ENCODE peak calls at places on chromosomes 12 and 14, in eight cellular contexts. One of them, this sample, is unnamed.

GRCh38 chr12:25186788-25187397 is 8.1 kb downstream of the DNAI7 start:
- DNase-seq in stomach: no peak
- DNase-seq in GM12892: no peak
- DNase-seq in GM23338: no peak
- DNase-seq in vagina: no peak
- DNase-seq in prostate gland: no peak
- DNase-seq in transverse colon: no peak
- DNase-seq in endothelial cell of umbilical vein: no peak
- DNase-seq in this sample: no peak

GRCh38 chr12:130764475-130765185 is 48.5 kb upstream of the RIMBP2 start:
- DNase-seq in stomach: no peak
- DNase-seq in GM12892: no peak
- DNase-seq in GM23338: no peak
- DNase-seq in vagina: no peak
- DNase-seq in prostate gland: no peak
- DNase-seq in transverse colon: no peak
- DNase-seq in endothelial cell of umbilical vein: peak
- DNase-seq in this sample: peak

GRCh38 chr14:104373055-104373854 is 206.3 kb upstream of the C14orf180 start:
- DNase-seq in stomach: no peak
- DNase-seq in GM12892: no peak
- DNase-seq in GM23338: no peak
- DNase-seq in vagina: no peak
- DNase-seq in prostate gland: no peak
- DNase-seq in transverse colon: no peak
- DNase-seq in endothelial cell of umbilical vein: no peak
- DNase-seq in this sample: no peak

GRCh38 chr14:54329082-54329695 is 67.6 kb upstream of the CDKN3 start:
- DNase-seq in stomach: peak
- DNase-seq in GM12892: no peak
- DNase-seq in GM23338: peak
- DNase-seq in vagina: no peak
- DNase-seq in prostate gland: no peak
- DNase-seq in transverse colon: peak
- DNase-seq in endothelial cell of umbilical vein: peak
- DNase-seq in this sample: no peak

GRCh38 chr12:80226576-80226975 is 127.2 kb downstream of the OTOGL start:
- DNase-seq in stomach: no peak
- DNase-seq in GM12892: no peak
- DNase-seq in GM23338: no peak
- DNase-seq in vagina: no peak
- DNase-seq in prostate gland: no peak
- DNase-seq in transverse colon: no peak
- DNase-seq in endothelial cell of umbilical vein: peak
- DNase-seq in this sample: no peak

GRCh38 chr14:105022276-105022670 is 1.4 kb upstream of the CDCA4 start:
- DNase-seq in stomach: no peak
- DNase-seq in GM12892: no peak
- DNase-seq in GM23338: no peak
- DNase-seq in vagina: no peak
- DNase-seq in prostate gland: no peak
- DNase-seq in transverse colon: no peak
- DNase-seq in endothelial cell of umbilical vein: no peak
- DNase-seq in this sample: no peak

GRCh38 chr12:26056335-26056734 is 68.5 kb downstream of the BHLHE41 start:
- DNase-seq in stomach: peak
- DNase-seq in GM12892: no peak
- DNase-seq in GM23338: no peak
- DNase-seq in vagina: no peak
- DNase-seq in prostate gland: peak
- DNase-seq in transverse colon: no peak
- DNase-seq in endothelial cell of umbilical vein: peak
- DNase-seq in this sample: no peak

GRCh38 chr12:27780612-27781408 is 774 bp upstream of the MANSC4 start:
- DNase-seq in stomach: peak
- DNase-seq in GM12892: peak
- DNase-seq in GM23338: peak
- DNase-seq in vagina: peak
- DNase-seq in prostate gland: peak
- DNase-seq in transverse colon: peak
- DNase-seq in endothelial cell of umbilical vein: peak
- DNase-seq in this sample: peak

GRCh38 chr12:71157601-71158233 is at the start of gene TSPAN8:
- DNase-seq in stomach: peak
- DNase-seq in GM12892: no peak
- DNase-seq in GM23338: no peak
- DNase-seq in vagina: no peak
- DNase-seq in prostate gland: peak
- DNase-seq in transverse colon: peak
- DNase-seq in endothelial cell of umbilical vein: peak
- DNase-seq in this sample: no peak

GRCh38 chr12:96365604-96366230 is 34.5 kb downstream of the CDK17 start:
- DNase-seq in stomach: no peak
- DNase-seq in GM12892: no peak
- DNase-seq in GM23338: no peak
- DNase-seq in vagina: no peak
- DNase-seq in prostate gland: no peak
- DNase-seq in transverse colon: no peak
- DNase-seq in endothelial cell of umbilical vein: no peak
- DNase-seq in this sample: no peak

GRCh38 chr12:62900686-62901272 is 34.2 kb downstream of the PPM1H start:
- DNase-seq in stomach: no peak
- DNase-seq in GM12892: no peak
- DNase-seq in GM23338: no peak
- DNase-seq in vagina: no peak
- DNase-seq in prostate gland: peak
- DNase-seq in transverse colon: no peak
- DNase-seq in endothelial cell of umbilical vein: no peak
- DNase-seq in this sample: no peak

GRCh38 chr12:22282283-22282682 is 52.2 kb downstream of the ST8SIA1 start:
- DNase-seq in stomach: no peak
- DNase-seq in GM12892: no peak
- DNase-seq in GM23338: no peak
- DNase-seq in vagina: no peak
- DNase-seq in prostate gland: no peak
- DNase-seq in transverse colon: no peak
- DNase-seq in endothelial cell of umbilical vein: peak
- DNase-seq in this sample: no peak

GRCh38 chr12:131432532-131433260 is 278.2 kb upstream of the SFSWAP start:
- DNase-seq in stomach: peak
- DNase-seq in GM12892: peak
- DNase-seq in GM23338: no peak
- DNase-seq in vagina: no peak
- DNase-seq in prostate gland: no peak
- DNase-seq in transverse colon: no peak
- DNase-seq in endothelial cell of umbilical vein: no peak
- DNase-seq in this sample: peak

GRCh38 chr14:104664107-104664506 is 25.3 kb upstream of the INF2 start:
- DNase-seq in stomach: no peak
- DNase-seq in GM12892: no peak
- DNase-seq in GM23338: no peak
- DNase-seq in vagina: no peak
- DNase-seq in prostate gland: no peak
- DNase-seq in transverse colon: no peak
- DNase-seq in endothelial cell of umbilical vein: no peak
- DNase-seq in this sample: no peak

GRCh38 chr12:129467749-129468148 is 436.1 kb downstream of the TMEM132D start:
- DNase-seq in stomach: no peak
- DNase-seq in GM12892: no peak
- DNase-seq in GM23338: no peak
- DNase-seq in vagina: no peak
- DNase-seq in prostate gland: no peak
- DNase-seq in transverse colon: no peak
- DNase-seq in endothelial cell of umbilical vein: no peak
- DNase-seq in this sample: no peak

GRCh38 chr14:72605096-72605920 is 288.6 kb downstream of the DPF3 start:
- DNase-seq in stomach: no peak
- DNase-seq in GM12892: no peak
- DNase-seq in GM23338: no peak
- DNase-seq in vagina: peak
- DNase-seq in prostate gland: no peak
- DNase-seq in transverse colon: no peak
- DNase-seq in endothelial cell of umbilical vein: no peak
- DNase-seq in this sample: no peak

DNA sequence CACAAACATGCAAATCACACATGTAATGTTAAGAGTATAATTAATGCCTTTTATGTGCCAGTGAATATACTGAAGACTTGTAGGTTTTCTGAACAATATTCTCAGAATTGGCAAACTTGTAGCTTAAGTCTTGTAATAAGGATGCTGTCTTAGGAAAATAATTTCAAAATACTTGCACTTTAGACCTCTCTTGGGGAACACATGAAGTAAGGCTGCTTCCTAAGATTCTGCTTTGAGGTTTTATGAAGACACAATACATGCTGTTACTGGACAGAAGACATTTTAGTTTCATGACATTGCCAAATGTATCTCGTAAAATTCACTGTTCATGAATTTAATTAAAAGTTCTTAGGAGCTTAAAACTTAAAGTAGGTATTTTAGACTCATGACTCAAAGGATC is 80.6 kb downstream of the RAD51B start:
- DNase-seq in stomach: no peak
- DNase-seq in GM12892: no peak
- DNase-seq in GM23338: no peak
- DNase-seq in vagina: no peak
- DNase-seq in prostate gland: no peak
- DNase-seq in transverse colon: no peak
- DNase-seq in endothelial cell of umbilical vein: no peak
- DNase-seq in this sample: no peak
- TF ChIP-seq POLR2AphosphoS5 in stomach: no peak
- TF ChIP-seq POLR2AphosphoS5 in GM12892: no peak
- TF ChIP-seq POLR2AphosphoS5 in GM23338: no peak
- TF ChIP-seq POLR2AphosphoS5 in vagina: no peak
- TF ChIP-seq POLR2AphosphoS5 in prostate gland: no peak
- TF ChIP-seq POLR2AphosphoS5 in transverse colon: no peak
- TF ChIP-seq POLR2AphosphoS5 in endothelial cell of umbilical vein: no peak
- TF ChIP-seq POLR2AphosphoS5 in this sample: no peak

GRCh38 chr14:76203086-76204001 is 51.6 kb downstream of the GPATCH2L start:
- DNase-seq in stomach: no peak
- DNase-seq in GM12892: no peak
- DNase-seq in GM23338: no peak
- DNase-seq in vagina: peak
- DNase-seq in prostate gland: no peak
- DNase-seq in transverse colon: no peak
- DNase-seq in endothelial cell of umbilical vein: peak
- DNase-seq in this sample: peak
- TF ChIP-seq POLR2AphosphoS5 in stomach: no peak
- TF ChIP-seq POLR2AphosphoS5 in GM12892: peak
- TF ChIP-seq POLR2AphosphoS5 in GM23338: no peak
- TF ChIP-seq POLR2AphosphoS5 in vagina: no peak
- TF ChIP-seq POLR2AphosphoS5 in prostate gland: no peak
- TF ChIP-seq POLR2AphosphoS5 in transverse colon: no peak
- TF ChIP-seq POLR2AphosphoS5 in endothelial cell of umbilical vein: no peak
- TF ChIP-seq POLR2AphosphoS5 in this sample: no peak

GRCh38 chr12:121196902-121197301 is 13.0 kb upstream of the P2RX4 start:
- DNase-seq in stomach: no peak
- DNase-seq in GM12892: no peak
- DNase-seq in GM23338: no peak
- DNase-seq in vagina: no peak
- DNase-seq in prostate gland: no peak
- DNase-seq in transverse colon: no peak
- DNase-seq in endothelial cell of umbilical vein: peak
- DNase-seq in this sample: no peak
- TF ChIP-seq POLR2AphosphoS5 in stomach: no peak
- TF ChIP-seq POLR2AphosphoS5 in GM12892: no peak
- TF ChIP-seq POLR2AphosphoS5 in GM23338: no peak
- TF ChIP-seq POLR2AphosphoS5 in vagina: no peak
- TF ChIP-seq POLR2AphosphoS5 in prostate gland: no peak
- TF ChIP-seq POLR2AphosphoS5 in transverse colon: no peak
- TF ChIP-seq POLR2AphosphoS5 in endothelial cell of umbilical vein: no peak
- TF ChIP-seq POLR2AphosphoS5 in this sample: no peak

GRCh38 chr12:104190151-104190550 is 25.4 kb upstream of the TXNRD1 start:
- DNase-seq in stomach: no peak
- DNase-seq in GM12892: no peak
- DNase-seq in GM23338: no peak
- DNase-seq in vagina: no peak
- DNase-seq in prostate gland: no peak
- DNase-seq in transverse colon: no peak
- DNase-seq in endothelial cell of umbilical vein: no peak
- DNase-seq in this sample: no peak
- TF ChIP-seq POLR2AphosphoS5 in stomach: no peak
- TF ChIP-seq POLR2AphosphoS5 in GM12892: no peak
- TF ChIP-seq POLR2AphosphoS5 in GM23338: no peak
- TF ChIP-seq POLR2AphosphoS5 in vagina: no peak
- TF ChIP-seq POLR2AphosphoS5 in prostate gland: no peak
- TF ChIP-seq POLR2AphosphoS5 in transverse colon: no peak
- TF ChIP-seq POLR2AphosphoS5 in endothelial cell of umbilical vein: no peak
- TF ChIP-seq POLR2AphosphoS5 in this sample: no peak

DNA sequence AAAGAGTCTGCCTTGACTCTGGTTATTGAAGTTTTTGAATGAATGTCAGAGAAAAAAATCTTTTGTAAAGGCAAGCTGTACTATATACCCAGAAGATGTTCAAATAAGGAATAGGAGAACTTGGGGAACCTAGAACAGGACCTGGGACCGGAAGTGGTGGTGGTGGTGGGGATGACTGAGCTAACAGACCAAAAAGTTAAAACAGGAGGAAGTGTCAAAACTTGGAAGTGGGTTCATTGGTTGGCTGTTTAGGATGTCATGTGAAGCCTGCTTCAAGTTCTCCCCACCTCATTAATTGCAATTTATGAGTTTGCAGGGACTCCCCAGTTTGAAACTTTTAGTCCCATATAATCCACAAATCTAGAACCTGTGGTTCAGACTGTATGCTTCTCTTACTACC is 26.2 kb downstream of the PLXNC1 start:
- DNase-seq in stomach: no peak
- DNase-seq in GM12892: no peak
- DNase-seq in GM23338: no peak
- DNase-seq in vagina: no peak
- DNase-seq in prostate gland: no peak
- DNase-seq in transverse colon: peak
- DNase-seq in endothelial cell of umbilical vein: no peak
- DNase-seq in this sample: no peak
- TF ChIP-seq POLR2AphosphoS5 in stomach: no peak
- TF ChIP-seq POLR2AphosphoS5 in GM12892: no peak
- TF ChIP-seq POLR2AphosphoS5 in GM23338: no peak
- TF ChIP-seq POLR2AphosphoS5 in vagina: no peak
- TF ChIP-seq POLR2AphosphoS5 in prostate gland: no peak
- TF ChIP-seq POLR2AphosphoS5 in transverse colon: no peak
- TF ChIP-seq POLR2AphosphoS5 in endothelial cell of umbilical vein: no peak
- TF ChIP-seq POLR2AphosphoS5 in this sample: no peak

This sample was measured in sigmoid colon.